ENCODE peak calls at places on chromosomes 3 and 15, in four cellular contexts. B is upper lobe of right lung; H is stimulated activated CD4-positive, alpha-beta T cell treated with anti-CD3 and anti-CD28 coated beads, Interleukin-15, amount 100 ng/mL, for 1 hour; X is endothelial cell. E is an unnamed sample.

GRCh38 chr3:49469037-49469875 is 811 bp upstream of the DAG1 start:
- DNase-seq in X (peak), B (peak), H (no peak), E (no peak)

GRCh38 chr3:46955801-46956259 is 20.7 kb downstream of the CCDC12 start:
- DNase-seq in H (no peak), B (no peak), X (no peak), E (no peak)

GRCh38 chr15:55703873-55704285 is 39.1 kb downstream of the PRTG start:
- DNase-seq in B (no peak), H (no peak), X (no peak), E (no peak)

GRCh38 chr3:137121704-137122314 is 164.0 kb downstream of the IL20RB start:
- DNase-seq in B (no peak), X (peak), H (no peak), E (no peak)

GRCh38 chr15:84633311-84634227 is 20.5 kb downstream of the WDR73 start:
- DNase-seq in B (peak), X (peak), H (peak), E (peak)

GRCh38 chr15:73691398-73691797 is 7.2 kb downstream of the CD276 start:
- DNase-seq in H (no peak), B (peak), X (no peak), E (no peak)

GRCh38 chr3:114762144-114762543 is 384.9 kb downstream of the ZBTB20 start:
- DNase-seq in B (no peak), X (no peak), H (no peak), E (no peak)

GRCh38 chr3:23117856-23118255 is 85.3 kb upstream of the UBE2E2 start:
- DNase-seq in B (no peak), H (no peak), X (no peak), E (no peak)

GRCh38 chr15:80012060-80012726 is 41.2 kb upstream of the BCL2A1 start:
- DNase-seq in H (no peak), B (no peak), X (no peak), E (no peak)

GRCh38 chr3:150930839-150931238 is 25.6 kb upstream of the MINDY4B start:
- DNase-seq in X (no peak), B (no peak), H (no peak), E (no peak)

GRCh38 chr3:66107855-66108254 is 69.1 kb upstream of the MAGI1 start:
- DNase-seq in B (no peak), H (no peak), X (no peak), E (no peak)

GRCh38 chr15:68818671-68819450 is 1.8 kb downstream of the ANP32A start:
- DNase-seq in B (peak), X (peak), H (peak), E (no peak)

GRCh38 chr3:111080357-111080937 is 8.8 kb downstream of the NECTIN3 start:
- DNase-seq in H (no peak), X (no peak), B (no peak), E (no peak)

GRCh38 chr3:141915766-141916165 is 39.3 kb downstream of the ATP1B3 start:
- DNase-seq in X (no peak), H (no peak), B (no peak), E (no peak)

GRCh38 chr3:11522398-11522715 is 121.4 kb downstream of the VGLL4 start:
- DNase-seq in X (no peak), B (no peak), H (no peak), E (no peak)

GRCh38 chr3:54213910-54214309 is 91.6 kb downstream of the CACNA2D3 start:
- DNase-seq in B (no peak), H (no peak), X (no peak), E (no peak)

GRCh38 chr15:39922450-39923092 is 2.5 kb upstream of the GPR176 start:
- DNase-seq in H (no peak), B (no peak), X (no peak), E (no peak)

GRCh38 chr15:63331456-63331855 is 50.2 kb downstream of the CA12 start:
- DNase-seq in X (no peak), H (no peak), B (no peak), E (no peak)

GRCh38 chr3:79326642-79327041 is 441.2 kb downstream of the ROBO1 start:
- DNase-seq in H (no peak), B (no peak), X (no peak), E (no peak)

GRCh38 chr3:69409831-69410230 is 23.9 kb upstream of the FRMD4B start:
- DNase-seq in H (no peak), B (no peak), X (no peak), E (no peak)

GRCh38 chr3:101170806-101171558 is 149.4 kb downstream of the IMPG2 start:
- DNase-seq in H (no peak), B (no peak), X (no peak), E (no peak)

E was measured in activated naive CD8-positive, alpha-beta T cell treated with anti-CD3 and anti-CD28 coated beads, Interleukin-2, amount 50 U/mL, for 16 hours.